ENCODE peak calls at places on chromosome X, in six cellular contexts. G is fibroblast of lung, P is astrocyte, T is endothelial cell of umbilical vein, M is PC-3, K is HepG2. S is an unnamed sample.

GRCh38 chrX:102154900-102155805 is 624 bp downstream of the BEX5 start:
- DNase-seq in G (no peak), P (no peak), T (peak; percentile 0), M (no peak), K (no peak), S (peak; percentile 47)

GRCh38 chrX:155068165-155068564 is 2.8 kb downstream of the CMC4 start:
- DNase-seq in G (peak; percentile 64), P (peak; percentile 57), T (peak; percentile 44), M (peak; percentile 82), K (peak; percentile 46), S (no peak)

GRCh38 chrX:15142084-15142715 is 127.7 kb downstream of the ASB9 start:
- DNase-seq in G (no peak), P (peak; percentile 27), T (no peak), M (no peak), K (peak; percentile 1), S (peak; percentile 14)

GRCh38 chrX:76454456-76454927 is 27.0 kb downstream of the MAGEE1 start:
- DNase-seq in G (peak; percentile 1), P (no peak), T (peak; percentile 2), M (peak; percentile 50), K (peak; percentile 4), S (peak; percentile 70)

GRCh38 chrX:48927736-48928382 is 9.0 kb upstream of the PIM2 start:
- DNase-seq in G (no peak), P (no peak), T (no peak), M (no peak), K (no peak), S (no peak)

GRCh38 chrX:38484607-38485498 is 76.5 kb upstream of the TSPAN7 start:
- DNase-seq in G (no peak), P (no peak), T (no peak), M (no peak), K (no peak), S (no peak)

GRCh38 chrX:106897259-106897658 is 5.9 kb downstream of the RIPPLY1 start:
- DNase-seq in G (peak; percentile 49), P (peak; percentile 52), T (no peak), M (peak; percentile 51), K (no peak), S (no peak)

GRCh38 chrX:17542123-17542522 is 167.1 kb downstream of the NHS start:
- DNase-seq in G (no peak), P (no peak), T (no peak), M (no peak), K (no peak), S (no peak)

GRCh38 chrX:53440631-53441517 is 6.7 kb upstream of the HSD17B10 start:
- DNase-seq in G (peak; percentile 73), P (peak; percentile 30), T (peak; percentile 54), M (peak; percentile 72), K (peak; percentile 20), S (no peak)

GRCh38 chrX:110284159-110284558 is 33.7 kb downstream of the AMMECR1 start:
- DNase-seq in G (peak; percentile 69), P (peak; percentile 85), T (peak; percentile 37), M (peak; percentile 83), K (no peak), S (no peak)

GRCh38 chrX:16870861-16871584 is 861 bp upstream of the RBBP7 start:
- DNase-seq in G (no peak), P (no peak), T (peak; percentile 13), M (peak; percentile 27), K (no peak), S (peak; percentile 44)

GRCh38 chrX:8404958-8405357 is 59.7 kb upstream of the VCX3B start:
- DNase-seq in G (no peak), P (peak; percentile 36), T (no peak), M (no peak), K (no peak), S (no peak)

GRCh38 chrX:149453911-149454820 is 50.9 kb downstream of the IDS start:
- DNase-seq in G (peak; percentile 4), P (no peak), T (no peak), M (no peak), K (no peak), S (no peak)

GRCh38 chrX:20487227-20487626 is 220.5 kb upstream of the RPS6KA3 start:
- DNase-seq in G (no peak), P (peak; percentile 33), T (no peak), M (peak; percentile 73), K (no peak), S (no peak)

GRCh38 chrX:47191331-47191730 is 2.3 kb upstream of the UBA1 start:
- DNase-seq in G (no peak), P (no peak), T (peak; percentile 9), M (peak; percentile 44), K (no peak), S (peak; percentile 91)

GRCh38 chrX:111519215-111519614 is 7.8 kb downstream of the SERTM2 start:
- DNase-seq in G (peak; percentile 9), P (peak; percentile 75), T (no peak), M (no peak), K (no peak), S (no peak)

GRCh38 chrX:111088628-111089027 is 7.4 kb upstream of the PAK3 start:
- DNase-seq in G (no peak), P (no peak), T (no peak), M (no peak), K (no peak), S (no peak)

GRCh38 chrX:124348152-124348551 is 1.8 kb downstream of the SH2D1A start:
- DNase-seq in G (no peak), P (no peak), T (no peak), M (no peak), K (no peak), S (no peak)

GRCh38 chrX:111353810-111354209 is 58.2 kb downstream of the DCX start:
- DNase-seq in G (peak; percentile 6), P (peak; percentile 74), T (no peak), M (no peak), K (no peak), S (no peak)

GRCh38 chrX:56782791-56783449 is 53.9 kb downstream of the NBDY start:
- DNase-seq in G (no peak), P (no peak), T (no peak), M (no peak), K (no peak), S (no peak)

GRCh38 chrX:74421181-74422028 is at the start of gene SLC16A2:
- DNase-seq in G (peak; percentile 80), P (peak; percentile 76), T (peak; percentile 48), M (peak; percentile 72), K (no peak), S (no peak)

GRCh38 chrX:48854898-48855297 is 19.5 kb upstream of the PCSK1N start:
- DNase-seq in G (no peak), P (no peak), T (no peak), M (peak; percentile 67), K (peak; percentile 25), S (no peak)

GRCh38 chrX:133698298-133698697 is 283.0 kb upstream of the GPC4 start:
- DNase-seq in G (peak; percentile 58), P (peak; percentile 14), T (no peak), M (peak; percentile 60), K (no peak), S (no peak)

GRCh38 chrX:68045008-68045577 is 388.2 kb downstream of the OPHN1 start:
- DNase-seq in G (no peak), P (peak; percentile 46), T (no peak), M (no peak), K (no peak), S (no peak)

GRCh38 chrX:69028006-69028760 is 137.1 kb downstream of the PJA1 start:
- DNase-seq in G (no peak), P (no peak), T (no peak), M (no peak), K (no peak), S (peak; percentile 42)

GRCh38 chrX:9611436-9612145 is 146.7 kb downstream of the TBL1X start:
- DNase-seq in G (no peak), P (peak; percentile 12), T (peak; percentile 41), M (no peak), K (peak; percentile 15), S (no peak)

GRCh38 chrX:71534773-71535544 is 2.1 kb downstream of the OGT start:
- DNase-seq in G (no peak), P (no peak), T (no peak), M (peak; percentile 14), K (peak; percentile 13), S (no peak)
- H4K20me1 ChIP-seq in G (peaks cover 2% of the 10 kb centered on the region), P (peaks cover 45% of the 10 kb centered on the region), T (peaks cover 10% of the 10 kb centered on the region), M (peaks cover 59% of the 10 kb centered on the region), K (peaks cover 51% of the 10 kb centered on the region), S (peaks cover 46% of the 10 kb centered on the region)

DNA sequence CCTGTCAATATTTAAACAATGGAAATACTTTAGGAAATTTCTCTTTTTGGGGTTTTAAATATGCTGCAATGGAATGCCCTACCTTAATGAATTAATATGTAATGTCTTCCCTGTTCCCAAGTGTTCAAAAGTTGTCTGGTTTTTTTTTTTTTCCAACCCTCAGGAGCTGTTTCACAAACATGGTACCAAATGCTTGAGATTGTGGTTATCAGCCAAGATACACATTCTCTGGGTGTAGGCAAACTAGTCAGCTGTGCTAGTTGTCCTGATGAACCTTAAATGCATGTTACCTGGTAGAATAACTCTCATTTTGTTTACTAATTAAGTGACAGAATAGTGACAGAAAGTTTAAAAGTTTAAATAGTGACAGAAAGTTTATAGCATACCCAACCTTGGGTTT is 50.7 kb downstream of the FHL1 start:
- DNase-seq in G (no peak), P (no peak), T (no peak), M (no peak), K (no peak), S (no peak)
- H3K27ac ChIP-seq in G (no peak overlapping the region), P (no peak overlapping the region), T (no peak overlapping the region), M (no peak overlapping the region), K (no peak overlapping the region), S (no peak overlapping the region)

DNA sequence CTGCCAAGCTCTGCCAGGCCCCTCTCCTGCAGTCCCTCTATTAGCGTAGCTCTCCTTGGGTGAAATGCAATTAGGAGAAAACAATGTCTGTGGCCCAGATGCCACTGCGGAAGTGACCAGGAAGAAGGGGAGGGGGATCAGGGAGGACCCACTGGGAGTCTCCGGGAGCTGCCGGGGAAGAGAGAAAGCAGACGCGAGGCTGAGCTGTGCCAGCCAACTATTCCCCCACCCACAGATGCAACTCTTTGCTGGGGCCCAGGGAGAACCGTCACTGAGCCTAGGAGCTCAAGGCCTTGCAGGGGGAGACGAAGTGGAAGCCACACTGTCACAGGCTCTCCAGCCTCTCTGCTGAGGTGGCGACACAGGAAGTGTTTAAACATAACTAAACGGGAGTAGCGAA is 149.2 kb downstream of the BCOR start:
- DNase-seq in G (no peak), P (no peak), T (no peak), M (no peak), K (no peak), S (no peak)
- H2AFZ ChIP-seq in G (no peak overlapping the region), P (no peak overlapping the region), T (peak overlapping the region; percentile 83), M (no peak overlapping the region), K (no peak overlapping the region), S (no peak overlapping the region)

DNA sequence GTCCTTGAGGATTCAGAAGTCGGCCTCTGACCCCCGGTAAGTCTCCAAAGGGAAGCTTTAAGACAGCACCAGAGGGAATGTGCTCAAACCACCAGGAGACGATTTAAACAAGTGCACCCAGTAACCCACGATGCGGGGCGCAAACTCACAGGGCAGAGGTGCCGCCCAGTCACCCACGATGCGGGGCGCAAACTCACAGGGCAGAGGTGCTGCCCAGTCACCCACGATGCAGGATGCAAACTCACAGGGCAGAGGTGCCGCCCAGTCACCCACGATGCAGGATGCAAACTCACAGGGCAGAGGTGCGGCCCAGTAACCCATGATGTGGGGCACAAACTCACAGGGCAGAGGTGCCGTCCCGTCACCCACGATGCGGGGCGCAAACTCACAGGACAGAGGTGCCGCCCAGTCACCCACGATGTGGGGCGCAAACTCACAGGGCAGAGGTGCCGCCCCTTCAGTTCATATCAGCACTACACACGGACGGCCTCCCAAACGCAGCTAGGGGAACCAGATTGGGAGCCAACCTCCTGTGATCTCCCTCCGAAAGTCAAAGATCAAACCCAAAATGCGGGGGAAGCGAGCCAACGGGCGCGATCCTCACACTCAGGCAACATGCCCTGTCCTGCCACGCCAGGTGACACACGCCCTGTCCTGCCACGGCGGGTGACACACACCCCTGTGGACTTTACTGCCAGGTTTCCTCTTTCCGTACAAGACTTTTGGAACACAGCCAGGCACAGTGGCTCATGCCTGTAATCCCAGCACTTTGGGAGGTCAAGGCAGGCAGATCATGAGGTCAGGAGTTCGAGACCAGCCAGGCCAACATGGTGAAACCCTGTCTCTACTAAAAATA is 11.3 kb downstream of the PPP2R3B start:
- DNase-seq in G (no peak), P (no peak), T (no peak), M (no peak), K (no peak), S (no peak)
- H4K20me1 ChIP-seq in G (no peaks in the 10 kb centered on the region), P (peaks cover 34% of the 10 kb centered on the region), T (no peaks in the 10 kb centered on the region), M (peaks cover 2% of the 10 kb centered on the region), K (peaks cover 6% of the 10 kb centered on the region), S (peaks cover 8% of the 10 kb centered on the region)

S was measured in Karpas-422.